ENCODE peak calls at places on chromosome 2, in nine cellular contexts. One of them, this sample, is unnamed.

GRCh38 chr2:77147154-77147553 is 375.0 kb downstream of the LRRTM4 start:
- DNase-seq in ovary: no peak
- DNase-seq in AG04450: no peak
- DNase-seq in neural progenitor cell: no peak
- DNase-seq in left ventricle myocardium inferior: no peak
- DNase-seq in CD8-positive, alpha-beta memory T cell: no peak
- DNase-seq in mucosa of descending colon: no peak
- DNase-seq in BJ: no peak
- DNase-seq in SJSA1: no peak
- DNase-seq in this sample: no peak

GRCh38 chr2:96839875-96840850 is 3.7 kb downstream of the ANKRD23 start:
- DNase-seq in ovary: no peak
- DNase-seq in AG04450: no peak
- DNase-seq in neural progenitor cell: no peak
- DNase-seq in left ventricle myocardium inferior: no peak
- DNase-seq in CD8-positive, alpha-beta memory T cell: no peak
- DNase-seq in mucosa of descending colon: peak; percentile 36
- DNase-seq in BJ: no peak
- DNase-seq in SJSA1: no peak
- DNase-seq in this sample: no peak

GRCh38 chr2:195094330-195094729 is 562.7 kb upstream of the SLC39A10 start:
- DNase-seq in ovary: no peak
- DNase-seq in AG04450: no peak
- DNase-seq in neural progenitor cell: no peak
- DNase-seq in left ventricle myocardium inferior: no peak
- DNase-seq in CD8-positive, alpha-beta memory T cell: no peak
- DNase-seq in mucosa of descending colon: no peak
- DNase-seq in BJ: no peak
- DNase-seq in SJSA1: no peak
- DNase-seq in this sample: no peak

GRCh38 chr2:230234122-230234722 is 8.7 kb downstream of the SP140 start:
- DNase-seq in ovary: no peak
- DNase-seq in AG04450: no peak
- DNase-seq in neural progenitor cell: no peak
- DNase-seq in left ventricle myocardium inferior: no peak
- DNase-seq in CD8-positive, alpha-beta memory T cell: no peak
- DNase-seq in mucosa of descending colon: no peak
- DNase-seq in BJ: no peak
- DNase-seq in SJSA1: no peak
- DNase-seq in this sample: no peak

GRCh38 chr2:221176666-221177065 is 395.4 kb downstream of the EPHA4 start:
- DNase-seq in ovary: no peak
- DNase-seq in AG04450: no peak
- DNase-seq in neural progenitor cell: no peak
- DNase-seq in left ventricle myocardium inferior: no peak
- DNase-seq in CD8-positive, alpha-beta memory T cell: no peak
- DNase-seq in mucosa of descending colon: no peak
- DNase-seq in BJ: no peak
- DNase-seq in SJSA1: no peak
- DNase-seq in this sample: no peak

GRCh38 chr2:52995439-52995838 is 772.2 kb upstream of the CHAC2 start:
- DNase-seq in ovary: no peak
- DNase-seq in AG04450: no peak
- DNase-seq in neural progenitor cell: no peak
- DNase-seq in left ventricle myocardium inferior: no peak
- DNase-seq in CD8-positive, alpha-beta memory T cell: no peak
- DNase-seq in mucosa of descending colon: no peak
- DNase-seq in BJ: no peak
- DNase-seq in SJSA1: no peak
- DNase-seq in this sample: no peak

GRCh38 chr2:42112418-42112817 is 56.7 kb upstream of the EML4 start:
- DNase-seq in ovary: no peak
- DNase-seq in AG04450: no peak
- DNase-seq in neural progenitor cell: no peak
- DNase-seq in left ventricle myocardium inferior: no peak
- DNase-seq in CD8-positive, alpha-beta memory T cell: no peak
- DNase-seq in mucosa of descending colon: no peak
- DNase-seq in BJ: no peak
- DNase-seq in SJSA1: no peak
- DNase-seq in this sample: no peak

GRCh38 chr2:72859831-72860262 is 27.4 kb upstream of the SPR start:
- DNase-seq in ovary: peak; percentile 44
- DNase-seq in AG04450: peak; percentile 16
- DNase-seq in neural progenitor cell: peak; percentile 85
- DNase-seq in left ventricle myocardium inferior: no peak
- DNase-seq in CD8-positive, alpha-beta memory T cell: peak; percentile 67
- DNase-seq in mucosa of descending colon: peak; percentile 60
- DNase-seq in BJ: no peak
- DNase-seq in SJSA1: peak; percentile 57
- DNase-seq in this sample: peak; percentile 8

GRCh38 chr2:57759131-57759530 is 287.5 kb upstream of the VRK2 start:
- DNase-seq in ovary: no peak
- DNase-seq in AG04450: no peak
- DNase-seq in neural progenitor cell: no peak
- DNase-seq in left ventricle myocardium inferior: no peak
- DNase-seq in CD8-positive, alpha-beta memory T cell: no peak
- DNase-seq in mucosa of descending colon: no peak
- DNase-seq in BJ: no peak
- DNase-seq in SJSA1: no peak
- DNase-seq in this sample: no peak

GRCh38 chr2:57758686-57759085 is 287.9 kb upstream of the VRK2 start:
- DNase-seq in ovary: no peak
- DNase-seq in AG04450: no peak
- DNase-seq in neural progenitor cell: no peak
- DNase-seq in left ventricle myocardium inferior: no peak
- DNase-seq in CD8-positive, alpha-beta memory T cell: no peak
- DNase-seq in mucosa of descending colon: no peak
- DNase-seq in BJ: no peak
- DNase-seq in SJSA1: no peak
- DNase-seq in this sample: no peak

GRCh38 chr2:57760448-57760847 is 286.2 kb upstream of the VRK2 start:
- DNase-seq in ovary: no peak
- DNase-seq in AG04450: no peak
- DNase-seq in neural progenitor cell: peak; percentile 13
- DNase-seq in left ventricle myocardium inferior: no peak
- DNase-seq in CD8-positive, alpha-beta memory T cell: no peak
- DNase-seq in mucosa of descending colon: no peak
- DNase-seq in BJ: no peak
- DNase-seq in SJSA1: no peak
- DNase-seq in this sample: no peak

GRCh38 chr2:57759822-57760300 is 286.7 kb upstream of the VRK2 start:
- DNase-seq in ovary: peak; percentile 91
- DNase-seq in AG04450: peak; percentile 55
- DNase-seq in neural progenitor cell: peak; percentile 96
- DNase-seq in left ventricle myocardium inferior: peak; percentile 79
- DNase-seq in CD8-positive, alpha-beta memory T cell: peak; percentile 67
- DNase-seq in mucosa of descending colon: peak; percentile 88
- DNase-seq in BJ: no peak
- DNase-seq in SJSA1: peak; percentile 77
- DNase-seq in this sample: peak; percentile 24
- H3K4me3 ChIP-seq in ovary: peak overlapping the region; percentile 6
- H3K4me3 ChIP-seq in AG04450: peak overlapping the region; percentile 48
- H3K4me3 ChIP-seq in neural progenitor cell: peak overlapping the region; percentile 12
- H3K4me3 ChIP-seq in left ventricle myocardium inferior: peak overlapping the region; percentile 52
- H3K4me3 ChIP-seq in CD8-positive, alpha-beta memory T cell: no peak overlapping the region
- H3K4me3 ChIP-seq in mucosa of descending colon: no peak overlapping the region
- H3K4me3 ChIP-seq in BJ: peak overlapping the region; percentile 10
- H3K4me3 ChIP-seq in SJSA1: no peak overlapping the region
- H3K4me3 ChIP-seq in this sample: peak overlapping the region; percentile 40

GRCh38 chr2:10302479-10303173 is at the start of gene HPCAL1:
- DNase-seq in ovary: peak; percentile 90
- DNase-seq in AG04450: no peak
- DNase-seq in neural progenitor cell: peak; percentile 96
- DNase-seq in left ventricle myocardium inferior: peak; percentile 90
- DNase-seq in CD8-positive, alpha-beta memory T cell: peak; percentile 86
- DNase-seq in mucosa of descending colon: peak; percentile 93
- DNase-seq in BJ: no peak
- DNase-seq in SJSA1: peak; percentile 87
- DNase-seq in this sample: no peak

GRCh38 chr2:10300328-10300920 is 2.3 kb upstream of the HPCAL1 start:
- DNase-seq in ovary: no peak
- DNase-seq in AG04450: no peak
- DNase-seq in neural progenitor cell: no peak
- DNase-seq in left ventricle myocardium inferior: no peak
- DNase-seq in CD8-positive, alpha-beta memory T cell: no peak
- DNase-seq in mucosa of descending colon: no peak
- DNase-seq in BJ: no peak
- DNase-seq in SJSA1: no peak
- DNase-seq in this sample: no peak

GRCh38 chr2:10303174-10303633 is 500 bp downstream of the HPCAL1 start:
- DNase-seq in ovary: peak; percentile 57
- DNase-seq in AG04450: no peak
- DNase-seq in neural progenitor cell: peak; percentile 41
- DNase-seq in left ventricle myocardium inferior: no peak
- DNase-seq in CD8-positive, alpha-beta memory T cell: no peak
- DNase-seq in mucosa of descending colon: no peak
- DNase-seq in BJ: no peak
- DNase-seq in SJSA1: no peak
- DNase-seq in this sample: no peak

GRCh38 chr2:10300997-10301945 is 1.4 kb upstream of the HPCAL1 start:
- DNase-seq in ovary: no peak
- DNase-seq in AG04450: no peak
- DNase-seq in neural progenitor cell: no peak
- DNase-seq in left ventricle myocardium inferior: no peak
- DNase-seq in CD8-positive, alpha-beta memory T cell: no peak
- DNase-seq in mucosa of descending colon: peak; percentile 48
- DNase-seq in BJ: no peak
- DNase-seq in SJSA1: no peak
- DNase-seq in this sample: no peak

GRCh38 chr2:10301946-10302478 is 692 bp upstream of the HPCAL1 start:
- DNase-seq in ovary: no peak
- DNase-seq in AG04450: no peak
- DNase-seq in neural progenitor cell: peak; percentile 31
- DNase-seq in left ventricle myocardium inferior: no peak
- DNase-seq in CD8-positive, alpha-beta memory T cell: no peak
- DNase-seq in mucosa of descending colon: no peak
- DNase-seq in BJ: no peak
- DNase-seq in SJSA1: no peak
- DNase-seq in this sample: no peak
- H3K4me3 ChIP-seq in ovary: peak overlapping the region; percentile 76
- H3K4me3 ChIP-seq in AG04450: peak overlapping the region; percentile 64
- H3K4me3 ChIP-seq in neural progenitor cell: peak overlapping the region; percentile 52
- H3K4me3 ChIP-seq in left ventricle myocardium inferior: peak overlapping the region; percentile 92
- H3K4me3 ChIP-seq in CD8-positive, alpha-beta memory T cell: peak overlapping the region; percentile 40
- H3K4me3 ChIP-seq in mucosa of descending colon: peak overlapping the region; percentile 84
- H3K4me3 ChIP-seq in BJ: peak overlapping the region; percentile 60
- H3K4me3 ChIP-seq in SJSA1: peak overlapping the region; percentile 75
- H3K4me3 ChIP-seq in this sample: peak overlapping the region; percentile 74

GRCh38 chr2:157430266-157430665 is 13.6 kb downstream of the CYTIP start:
- DNase-seq in ovary: no peak
- DNase-seq in AG04450: no peak
- DNase-seq in neural progenitor cell: no peak
- DNase-seq in left ventricle myocardium inferior: no peak
- DNase-seq in CD8-positive, alpha-beta memory T cell: no peak
- DNase-seq in mucosa of descending colon: no peak
- DNase-seq in BJ: no peak
- DNase-seq in SJSA1: no peak
- DNase-seq in this sample: no peak

GRCh38 chr2:157432475-157433106 is 11.3 kb downstream of the CYTIP start:
- DNase-seq in ovary: no peak
- DNase-seq in AG04450: no peak
- DNase-seq in neural progenitor cell: no peak
- DNase-seq in left ventricle myocardium inferior: no peak
- DNase-seq in CD8-positive, alpha-beta memory T cell: no peak
- DNase-seq in mucosa of descending colon: no peak
- DNase-seq in BJ: no peak
- DNase-seq in SJSA1: no peak
- DNase-seq in this sample: no peak

GRCh38 chr2:157428500-157429175 is 15.3 kb downstream of the CYTIP start:
- DNase-seq in ovary: no peak
- DNase-seq in AG04450: no peak
- DNase-seq in neural progenitor cell: no peak
- DNase-seq in left ventricle myocardium inferior: no peak
- DNase-seq in CD8-positive, alpha-beta memory T cell: no peak
- DNase-seq in mucosa of descending colon: no peak
- DNase-seq in BJ: no peak
- DNase-seq in SJSA1: no peak
- DNase-seq in this sample: no peak

GRCh38 chr2:157427922-157428303 is 16.0 kb downstream of the CYTIP start:
- DNase-seq in ovary: no peak
- DNase-seq in AG04450: no peak
- DNase-seq in neural progenitor cell: no peak
- DNase-seq in left ventricle myocardium inferior: no peak
- DNase-seq in CD8-positive, alpha-beta memory T cell: no peak
- DNase-seq in mucosa of descending colon: no peak
- DNase-seq in BJ: no peak
- DNase-seq in SJSA1: no peak
- DNase-seq in this sample: no peak

DNA sequence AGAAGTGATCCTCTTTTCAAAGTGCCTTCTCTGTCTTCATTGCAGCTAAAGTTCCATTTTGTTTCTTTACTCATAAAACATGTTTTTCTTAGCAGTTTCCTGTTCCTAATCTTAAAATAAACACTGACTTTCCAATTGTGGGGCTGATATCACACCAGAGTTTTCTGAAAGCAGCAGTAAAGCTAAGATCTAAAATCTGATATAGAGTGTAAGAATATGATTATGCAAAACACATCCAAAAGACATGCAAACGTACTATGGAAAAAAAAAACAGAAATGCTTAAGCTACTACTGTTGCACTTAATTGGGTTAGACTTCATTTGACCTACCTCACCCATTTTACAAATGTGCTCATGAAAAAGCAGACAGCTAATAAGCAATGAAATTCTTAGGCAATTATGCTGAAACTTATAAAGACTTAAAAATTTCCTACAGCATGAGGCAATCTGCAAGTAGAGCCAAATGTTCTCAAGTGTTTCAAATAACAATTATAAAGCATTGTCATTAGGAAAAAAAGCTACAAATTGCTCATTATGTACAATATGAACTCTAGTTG is 10.5 kb downstream of the CYTIP start:
- DNase-seq in ovary: no peak
- DNase-seq in AG04450: no peak
- DNase-seq in neural progenitor cell: no peak
- DNase-seq in left ventricle myocardium inferior: no peak
- DNase-seq in CD8-positive, alpha-beta memory T cell: no peak
- DNase-seq in mucosa of descending colon: no peak
- DNase-seq in BJ: no peak
- DNase-seq in SJSA1: no peak
- DNase-seq in this sample: no peak
- H3K4me3 ChIP-seq in ovary: no peak overlapping the region
- H3K4me3 ChIP-seq in AG04450: no peak overlapping the region
- H3K4me3 ChIP-seq in neural progenitor cell: no peak overlapping the region
- H3K4me3 ChIP-seq in left ventricle myocardium inferior: no peak overlapping the region
- H3K4me3 ChIP-seq in CD8-positive, alpha-beta memory T cell: peak overlapping the region; percentile 58
- H3K4me3 ChIP-seq in mucosa of descending colon: no peak overlapping the region
- H3K4me3 ChIP-seq in BJ: no peak overlapping the region
- H3K4me3 ChIP-seq in SJSA1: no peak overlapping the region
- H3K4me3 ChIP-seq in this sample: no peak overlapping the region

DNA sequence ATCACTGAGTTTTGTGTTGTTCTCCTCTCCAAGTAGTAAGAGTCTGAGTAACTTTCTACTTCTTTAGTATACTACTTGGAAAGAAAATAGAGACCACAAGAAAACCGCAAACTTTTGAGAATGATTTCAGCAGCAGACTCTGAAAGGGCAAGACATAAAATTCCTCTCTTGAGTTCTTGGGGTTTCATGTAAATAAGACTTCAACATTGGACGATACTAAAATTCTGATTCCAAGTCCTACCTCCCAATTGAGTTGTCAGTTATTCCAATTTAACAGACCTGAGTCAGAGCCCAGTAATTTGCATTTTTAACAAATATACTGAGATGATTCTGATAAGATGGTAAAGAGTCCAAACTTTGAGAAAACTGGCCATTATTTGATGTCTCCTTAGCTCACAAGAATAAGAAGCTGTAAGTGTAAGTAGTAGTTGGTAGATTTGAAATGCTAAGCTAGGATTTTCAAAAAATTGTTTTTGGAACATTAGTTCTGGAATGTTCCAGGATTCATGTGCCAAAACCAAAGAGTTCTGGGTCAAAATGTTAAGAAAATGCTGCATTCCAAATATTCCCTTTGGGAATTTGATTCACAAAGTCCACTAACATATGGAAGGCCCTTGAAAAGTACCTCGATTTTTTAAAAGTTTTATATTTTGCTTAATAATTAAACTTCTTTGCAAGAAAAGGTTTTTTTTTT is 261.5 kb upstream of the SPOPL start:
- DNase-seq in ovary: no peak
- DNase-seq in AG04450: no peak
- DNase-seq in neural progenitor cell: no peak
- DNase-seq in left ventricle myocardium inferior: no peak
- DNase-seq in CD8-positive, alpha-beta memory T cell: no peak
- DNase-seq in mucosa of descending colon: no peak
- DNase-seq in BJ: no peak
- DNase-seq in SJSA1: no peak
- DNase-seq in this sample: peak; percentile 49
- H3K4me3 ChIP-seq in ovary: no peak overlapping the region
- H3K4me3 ChIP-seq in AG04450: no peak overlapping the region
- H3K4me3 ChIP-seq in neural progenitor cell: no peak overlapping the region
- H3K4me3 ChIP-seq in left ventricle myocardium inferior: no peak overlapping the region
- H3K4me3 ChIP-seq in CD8-positive, alpha-beta memory T cell: no peak overlapping the region
- H3K4me3 ChIP-seq in mucosa of descending colon: no peak overlapping the region
- H3K4me3 ChIP-seq in BJ: no peak overlapping the region
- H3K4me3 ChIP-seq in SJSA1: no peak overlapping the region
- H3K4me3 ChIP-seq in this sample: no peak overlapping the region